ENCODE peak calls at places on chromosomes 13 and 19, in eight cellular contexts. One of them, this sample, is unnamed.

GRCh38 chr13:85243831-85244230 is 555.4 kb downstream of the SLITRK6 start:
- DNase-seq in sigmoid colon: no peak
- DNase-seq in stomach: no peak
- DNase-seq in transverse colon: no peak
- DNase-seq in HepG2: no peak
- DNase-seq in H1: no peak
- DNase-seq in upper lobe of left lung: no peak
- DNase-seq in SK-N-SH: no peak
- DNase-seq in this sample: no peak

GRCh38 chr13:109241160-109241559 is 545.2 kb downstream of the IRS2 start:
- DNase-seq in sigmoid colon: no peak
- DNase-seq in stomach: no peak
- DNase-seq in transverse colon: no peak
- DNase-seq in HepG2: no peak
- DNase-seq in H1: no peak
- DNase-seq in upper lobe of left lung: no peak
- DNase-seq in SK-N-SH: no peak
- DNase-seq in this sample: no peak

GRCh38 chr19:45528744-45529453 is 21.6 kb downstream of the VASP start:
- DNase-seq in sigmoid colon: no peak
- DNase-seq in stomach: peak
- DNase-seq in transverse colon: peak
- DNase-seq in HepG2: no peak
- DNase-seq in H1: peak
- DNase-seq in upper lobe of left lung: no peak
- DNase-seq in SK-N-SH: no peak
- DNase-seq in this sample: no peak

GRCh38 chr19:49809155-49809986 is 3.7 kb downstream of the FUZ start:
- DNase-seq in sigmoid colon: peak
- DNase-seq in stomach: peak
- DNase-seq in transverse colon: peak
- DNase-seq in HepG2: peak
- DNase-seq in H1: no peak
- DNase-seq in upper lobe of left lung: peak
- DNase-seq in SK-N-SH: peak
- DNase-seq in this sample: no peak

GRCh38 chr19:35224681-35225604 is 3.6 kb downstream of the FAM187B start:
- DNase-seq in sigmoid colon: no peak
- DNase-seq in stomach: no peak
- DNase-seq in transverse colon: peak
- DNase-seq in HepG2: no peak
- DNase-seq in H1: no peak
- DNase-seq in upper lobe of left lung: peak
- DNase-seq in SK-N-SH: no peak
- DNase-seq in this sample: peak

GRCh38 chr13:79767126-79767525 is 286.2 kb downstream of the NDFIP2 start:
- DNase-seq in sigmoid colon: no peak
- DNase-seq in stomach: no peak
- DNase-seq in transverse colon: no peak
- DNase-seq in HepG2: no peak
- DNase-seq in H1: no peak
- DNase-seq in upper lobe of left lung: no peak
- DNase-seq in SK-N-SH: no peak
- DNase-seq in this sample: no peak

GRCh38 chr13:95494082-95494681 is 58.3 kb upstream of the CLDN10 start:
- DNase-seq in sigmoid colon: no peak
- DNase-seq in stomach: no peak
- DNase-seq in transverse colon: no peak
- DNase-seq in HepG2: peak
- DNase-seq in H1: no peak
- DNase-seq in upper lobe of left lung: no peak
- DNase-seq in SK-N-SH: peak
- DNase-seq in this sample: no peak

GRCh38 chr19:58585442-58586130 is 12.5 kb upstream of the MZF1 start:
- DNase-seq in sigmoid colon: no peak
- DNase-seq in stomach: no peak
- DNase-seq in transverse colon: no peak
- DNase-seq in HepG2: no peak
- DNase-seq in H1: no peak
- DNase-seq in upper lobe of left lung: no peak
- DNase-seq in SK-N-SH: no peak
- DNase-seq in this sample: no peak

GRCh38 chr19:48006762-48007161 is 12.3 kb downstream of the ELSPBP1 start:
- DNase-seq in sigmoid colon: no peak
- DNase-seq in stomach: no peak
- DNase-seq in transverse colon: no peak
- DNase-seq in HepG2: peak
- DNase-seq in H1: peak
- DNase-seq in upper lobe of left lung: no peak
- DNase-seq in SK-N-SH: no peak
- DNase-seq in this sample: no peak

GRCh38 chr13:109255457-109255856 is 530.9 kb downstream of the IRS2 start:
- DNase-seq in sigmoid colon: no peak
- DNase-seq in stomach: no peak
- DNase-seq in transverse colon: no peak
- DNase-seq in HepG2: no peak
- DNase-seq in H1: no peak
- DNase-seq in upper lobe of left lung: no peak
- DNase-seq in SK-N-SH: no peak
- DNase-seq in this sample: no peak

GRCh38 chr13:34967851-34968562 is 25.9 kb downstream of the NBEA start:
- DNase-seq in sigmoid colon: no peak
- DNase-seq in stomach: no peak
- DNase-seq in transverse colon: no peak
- DNase-seq in HepG2: no peak
- DNase-seq in H1: no peak
- DNase-seq in upper lobe of left lung: no peak
- DNase-seq in SK-N-SH: no peak
- DNase-seq in this sample: no peak

GRCh38 chr13:101988140-101988539 is 413.7 kb downstream of the FGF14 start:
- DNase-seq in sigmoid colon: no peak
- DNase-seq in stomach: no peak
- DNase-seq in transverse colon: no peak
- DNase-seq in HepG2: no peak
- DNase-seq in H1: no peak
- DNase-seq in upper lobe of left lung: no peak
- DNase-seq in SK-N-SH: no peak
- DNase-seq in this sample: no peak

GRCh38 chr19:37334179-37335071 is 36.5 kb upstream of the ZNF527 start:
- DNase-seq in sigmoid colon: peak
- DNase-seq in stomach: peak
- DNase-seq in transverse colon: peak
- DNase-seq in HepG2: no peak
- DNase-seq in H1: peak
- DNase-seq in upper lobe of left lung: peak
- DNase-seq in SK-N-SH: peak
- DNase-seq in this sample: peak

GRCh38 chr19:12163841-12164240 is 945 bp downstream of the ZNF136 start:
- DNase-seq in sigmoid colon: no peak
- DNase-seq in stomach: no peak
- DNase-seq in transverse colon: no peak
- DNase-seq in HepG2: no peak
- DNase-seq in H1: no peak
- DNase-seq in upper lobe of left lung: no peak
- DNase-seq in SK-N-SH: peak
- DNase-seq in this sample: no peak

GRCh38 chr13:98447881-98448641 is 128.8 kb downstream of the STK24 start:
- DNase-seq in sigmoid colon: no peak
- DNase-seq in stomach: no peak
- DNase-seq in transverse colon: no peak
- DNase-seq in HepG2: no peak
- DNase-seq in H1: no peak
- DNase-seq in upper lobe of left lung: no peak
- DNase-seq in SK-N-SH: peak
- DNase-seq in this sample: no peak

GRCh38 chr13:78102121-78102677 is 183.6 kb upstream of the EDNRB start:
- DNase-seq in sigmoid colon: peak
- DNase-seq in stomach: no peak
- DNase-seq in transverse colon: peak
- DNase-seq in HepG2: no peak
- DNase-seq in H1: no peak
- DNase-seq in upper lobe of left lung: peak
- DNase-seq in SK-N-SH: no peak
- DNase-seq in this sample: no peak

GRCh38 chr13:41562541-41563178 is 105.3 kb downstream of the RGCC start:
- DNase-seq in sigmoid colon: no peak
- DNase-seq in stomach: no peak
- DNase-seq in transverse colon: no peak
- DNase-seq in HepG2: no peak
- DNase-seq in H1: no peak
- DNase-seq in upper lobe of left lung: no peak
- DNase-seq in SK-N-SH: no peak
- DNase-seq in this sample: no peak

GRCh38 chr13:110685305-110685704 is 20.6 kb downstream of the CARS2 start:
- DNase-seq in sigmoid colon: peak
- DNase-seq in stomach: no peak
- DNase-seq in transverse colon: no peak
- DNase-seq in HepG2: no peak
- DNase-seq in H1: no peak
- DNase-seq in upper lobe of left lung: no peak
- DNase-seq in SK-N-SH: no peak
- DNase-seq in this sample: no peak

GRCh38 chr13:101624210-101624922 is 171.9 kb downstream of the ITGBL1 start:
- DNase-seq in sigmoid colon: no peak
- DNase-seq in stomach: no peak
- DNase-seq in transverse colon: no peak
- DNase-seq in HepG2: no peak
- DNase-seq in H1: no peak
- DNase-seq in upper lobe of left lung: no peak
- DNase-seq in SK-N-SH: no peak
- DNase-seq in this sample: no peak

GRCh38 chr19:1069009-1069779 is 2.2 kb downstream of the ARHGAP45 start:
- DNase-seq in sigmoid colon: no peak
- DNase-seq in stomach: peak
- DNase-seq in transverse colon: peak
- DNase-seq in HepG2: no peak
- DNase-seq in H1: no peak
- DNase-seq in upper lobe of left lung: peak
- DNase-seq in SK-N-SH: no peak
- DNase-seq in this sample: peak

GRCh38 chr19:1066748-1067340 is at the start of gene ARHGAP45:
- DNase-seq in sigmoid colon: no peak
- DNase-seq in stomach: peak
- DNase-seq in transverse colon: peak
- DNase-seq in HepG2: no peak
- DNase-seq in H1: no peak
- DNase-seq in upper lobe of left lung: peak
- DNase-seq in SK-N-SH: peak
- DNase-seq in this sample: no peak

GRCh38 chr19:1067341-1068103 is 555 bp downstream of the ARHGAP45 start:
- DNase-seq in sigmoid colon: no peak
- DNase-seq in stomach: no peak
- DNase-seq in transverse colon: peak
- DNase-seq in HepG2: no peak
- DNase-seq in H1: no peak
- DNase-seq in upper lobe of left lung: no peak
- DNase-seq in SK-N-SH: no peak
- DNase-seq in this sample: no peak

GRCh38 chr19:1066251-1066747 is 668 bp upstream of the ARHGAP45 start:
- DNase-seq in sigmoid colon: no peak
- DNase-seq in stomach: no peak
- DNase-seq in transverse colon: no peak
- DNase-seq in HepG2: peak
- DNase-seq in H1: no peak
- DNase-seq in upper lobe of left lung: no peak
- DNase-seq in SK-N-SH: peak
- DNase-seq in this sample: no peak

DNA sequence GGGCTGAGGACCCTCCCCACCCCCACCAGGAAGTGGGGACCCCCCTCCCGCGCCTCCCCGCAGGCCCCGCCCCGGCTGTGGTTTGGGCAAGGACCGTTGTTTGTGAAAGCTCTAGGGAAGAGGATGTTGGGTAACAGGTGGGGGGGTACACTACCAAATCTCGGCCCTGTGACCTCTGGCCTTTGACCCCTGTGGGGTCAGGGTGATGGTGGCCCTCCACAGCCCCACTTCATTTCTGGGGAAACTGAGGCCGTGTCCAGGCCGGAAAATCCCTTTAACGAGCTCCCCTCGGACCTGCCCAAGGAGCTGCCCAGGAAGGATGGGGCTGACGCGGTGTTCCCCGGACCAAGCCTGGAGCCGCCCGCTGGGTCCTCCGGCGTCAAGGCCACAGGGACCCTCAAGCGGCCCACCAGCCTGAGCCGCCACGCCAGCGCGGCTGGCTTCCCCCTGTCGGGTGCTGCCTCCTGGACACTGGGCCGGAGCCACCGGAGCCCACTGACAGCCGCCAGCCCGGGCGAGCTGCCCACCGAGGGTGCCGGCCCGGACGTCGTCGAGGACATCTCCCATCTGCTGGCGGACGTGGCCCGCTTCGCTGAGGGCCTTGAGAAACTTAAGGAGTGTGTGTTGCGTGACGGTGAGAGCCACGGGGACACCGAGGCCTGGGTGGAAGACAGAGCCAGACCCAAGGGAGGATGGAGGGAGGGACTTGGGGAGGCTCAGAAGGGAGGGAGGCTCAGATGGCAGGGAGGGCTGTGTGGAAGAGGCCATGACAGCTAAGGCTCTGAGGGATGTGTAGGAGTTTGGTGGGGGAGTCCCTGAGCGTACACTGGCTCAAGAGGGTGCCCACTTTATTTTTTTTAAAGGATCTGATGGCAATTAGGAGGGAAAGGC is 1.4 kb downstream of the ARHGAP45 start:
- DNase-seq in sigmoid colon: no peak
- DNase-seq in stomach: no peak
- DNase-seq in transverse colon: peak
- DNase-seq in HepG2: no peak
- DNase-seq in H1: no peak
- DNase-seq in upper lobe of left lung: peak
- DNase-seq in SK-N-SH: no peak
- DNase-seq in this sample: no peak
- TF ChIP-seq EP300 in sigmoid colon: no peak
- TF ChIP-seq EP300 in stomach: no peak
- TF ChIP-seq EP300 in transverse colon: no peak
- TF ChIP-seq EP300 in HepG2: no peak
- TF ChIP-seq EP300 in H1: no peak
- TF ChIP-seq EP300 in upper lobe of left lung: no peak
- TF ChIP-seq EP300 in SK-N-SH: no peak
- TF ChIP-seq EP300 in this sample: no peak

GRCh38 chr13:52830946-52831345 is 17.5 kb downstream of the PCDH8 start:
- DNase-seq in sigmoid colon: no peak
- DNase-seq in stomach: no peak
- DNase-seq in transverse colon: no peak
- DNase-seq in HepG2: no peak
- DNase-seq in H1: no peak
- DNase-seq in upper lobe of left lung: no peak
- DNase-seq in SK-N-SH: no peak
- DNase-seq in this sample: no peak
- H3K4me3 ChIP-seq in sigmoid colon: no peak
- H3K4me3 ChIP-seq in stomach: no peak
- H3K4me3 ChIP-seq in transverse colon: no peak
- H3K4me3 ChIP-seq in HepG2: no peak
- H3K4me3 ChIP-seq in H1: no peak
- H3K4me3 ChIP-seq in upper lobe of left lung: no peak
- H3K4me3 ChIP-seq in SK-N-SH: no peak
- H3K4me3 ChIP-seq in this sample: no peak

GRCh38 chr13:47136659-47136975 is 239.8 kb upstream of the HTR2A start:
- DNase-seq in sigmoid colon: no peak
- DNase-seq in stomach: no peak
- DNase-seq in transverse colon: no peak
- DNase-seq in HepG2: no peak
- DNase-seq in H1: no peak
- DNase-seq in upper lobe of left lung: no peak
- DNase-seq in SK-N-SH: no peak
- DNase-seq in this sample: no peak
- TF ChIP-seq POLR2AphosphoS5 in sigmoid colon: no peak
- TF ChIP-seq POLR2AphosphoS5 in stomach: no peak
- TF ChIP-seq POLR2AphosphoS5 in transverse colon: no peak
- TF ChIP-seq POLR2AphosphoS5 in HepG2: no peak
- TF ChIP-seq POLR2AphosphoS5 in H1: no peak
- TF ChIP-seq POLR2AphosphoS5 in upper lobe of left lung: no peak
- TF ChIP-seq POLR2AphosphoS5 in SK-N-SH: no peak
- TF ChIP-seq POLR2AphosphoS5 in this sample: no peak

GRCh38 chr13:55244991-55245644 is 1895.6 kb upstream of the PRR20A start:
- DNase-seq in sigmoid colon: no peak
- DNase-seq in stomach: no peak
- DNase-seq in transverse colon: no peak
- DNase-seq in HepG2: peak
- DNase-seq in H1: peak
- DNase-seq in upper lobe of left lung: no peak
- DNase-seq in SK-N-SH: peak
- DNase-seq in this sample: no peak
- TF ChIP-seq EP300 in sigmoid colon: no peak
- TF ChIP-seq EP300 in stomach: no peak
- TF ChIP-seq EP300 in transverse colon: no peak
- TF ChIP-seq EP300 in HepG2: no peak
- TF ChIP-seq EP300 in H1: no peak
- TF ChIP-seq EP300 in upper lobe of left lung: no peak
- TF ChIP-seq EP300 in SK-N-SH: no peak
- TF ChIP-seq EP300 in this sample: no peak

This sample was measured in esophagus muscularis mucosa.